ENCODE peak calls at places on chromosomes 13 and 19, in ten cellular contexts. Y is DMS79 treated with DMSO at 0.1 percent for 48 hours; F is GM10248; D is stimulated activated CD4-positive, alpha-beta T cell treated with anti-CD3 and anti-CD28 coated beads, Interleukin-4, amount 100 ng/mL, for 1 hour; W is activated CD4-positive, alpha-beta T cell treated with anti-CD3 and anti-CD28 coated beads for 24 hours; C is upper lobe of left lung; I is thoracic aorta; M is IMR-90; N is ELF-1; T is fibroblast of mammary gland. K is an unnamed sample.

GRCh38 chr13:79571147-79571546 is 90.2 kb downstream of the NDFIP2 start:
- DNase-seq in Y (no peak), F (no peak), D (no peak), W (no peak), C (no peak), I (no peak), M (no peak), N (no peak), T (no peak), K (no peak)

GRCh38 chr19:45591004-45591637 is 6.5 kb upstream of the OPA3 start:
- DNase-seq in Y (no peak), F (peak; percentile 44), D (peak; percentile 57), W (peak; percentile 45), C (peak; percentile 85), I (no peak), M (peak; percentile 35), N (peak; percentile 81), T (peak; percentile 39), K (no peak)

GRCh38 chr19:51258165-51258564 is 7.3 kb downstream of the SIGLECL1 start:
- DNase-seq in Y (no peak), F (no peak), D (no peak), W (no peak), C (no peak), I (no peak), M (no peak), N (no peak), T (no peak), K (no peak)

GRCh38 chr13:91058066-91058465 is 289.4 kb upstream of the MIR17HG start:
- DNase-seq in Y (no peak), F (no peak), D (no peak), W (no peak), C (no peak), I (no peak), M (no peak), N (peak; percentile 10), T (no peak), K (no peak)

GRCh38 chr13:64248371-64249065 is 2832.9 kb upstream of the PCDH20 start:
- DNase-seq in Y (no peak), F (no peak), D (no peak), W (no peak), C (no peak), I (no peak), M (peak; percentile 33), N (no peak), T (no peak), K (no peak)

GRCh38 chr19:8192227-8192820 is 16.8 kb upstream of the CERS4 start:
- DNase-seq in Y (no peak), F (no peak), D (no peak), W (no peak), C (no peak), I (no peak), M (no peak), N (peak; percentile 88), T (no peak), K (no peak)

GRCh38 chr13:35914662-35915061 is 216.5 kb downstream of the DCLK1 start:
- DNase-seq in Y (no peak), F (no peak), D (no peak), W (no peak), C (no peak), I (no peak), M (no peak), N (no peak), T (peak; percentile 24), K (no peak)

GRCh38 chr19:860481-861098 is 1.1 kb downstream of the CFD start:
- DNase-seq in Y (peak; percentile 72), F (peak; percentile 82), D (peak; percentile 61), W (peak; percentile 43), C (peak; percentile 95), I (no peak), M (peak; percentile 75), N (peak; percentile 58), T (peak; percentile 70), K (no peak)

GRCh38 chr13:100644328-100644727 is 30.3 kb downstream of the TMTC4 start:
- DNase-seq in Y (peak; percentile 39), F (no peak), D (no peak), W (no peak), C (no peak), I (no peak), M (peak; percentile 37), N (no peak), T (no peak), K (no peak)

GRCh38 chr13:112444001-112444311 is 67.8 kb downstream of the SPACA7 start:
- DNase-seq in Y (peak; percentile 89), F (peak; percentile 81), D (peak; percentile 34), W (peak; percentile 59), C (peak; percentile 82), I (no peak), M (peak; percentile 42), N (peak; percentile 92), T (peak; percentile 40), K (peak; percentile 72)

GRCh38 chr19:51433092-51433491 is 15.7 kb upstream of the SIGLEC10 start:
- DNase-seq in Y (no peak), F (no peak), D (no peak), W (no peak), C (no peak), I (no peak), M (no peak), N (no peak), T (no peak), K (no peak)

GRCh38 chr13:79525458-79525857 is 44.5 kb downstream of the NDFIP2 start:
- DNase-seq in Y (no peak), F (no peak), D (no peak), W (no peak), C (no peak), I (no peak), M (no peak), N (no peak), T (peak; percentile 7), K (no peak)

GRCh38 chr19:58469241-58470013 is 2.5 kb downstream of the ZNF324 start:
- DNase-seq in Y (no peak), F (no peak), D (no peak), W (no peak), C (peak; percentile 38), I (no peak), M (no peak), N (no peak), T (no peak), K (no peak)

GRCh38 chr13:76579701-76580100 is 306.5 kb downstream of the KCTD12 start:
- DNase-seq in Y (no peak), F (no peak), D (no peak), W (no peak), C (no peak), I (no peak), M (no peak), N (no peak), T (no peak), K (no peak)

GRCh38 chr19:35641515-35642151 is at the start of gene ETV2:
- DNase-seq in Y (no peak), F (peak; percentile 66), D (no peak), W (no peak), C (peak; percentile 70), I (no peak), M (peak; percentile 42), N (peak; percentile 75), T (peak; percentile 54), K (no peak)

GRCh38 chr13:97471721-97472120 is 37.8 kb downstream of the RAP2A start:
- DNase-seq in Y (no peak), F (no peak), D (no peak), W (no peak), C (no peak), I (no peak), M (peak; percentile 4), N (no peak), T (no peak), K (no peak)

GRCh38 chr13:69425235-69425634 is 682.4 kb upstream of the ATXN8OS start:
- DNase-seq in Y (no peak), F (no peak), D (no peak), W (no peak), C (no peak), I (no peak), M (no peak), N (no peak), T (no peak), K (no peak)

K was measured in dorsolateral prefrontal cortex.